ENCODE peak calls at places on chromosome 3, in seven cellular contexts. M, C, B, N, W, V and G are unnamed samples.
A peak's percentile ranks its signal among the peaks of the same experiment; 100 is the strongest.

GRCh38 chr3:185313693-185314246 is 49.2 kb upstream of the MAP3K13 start:
- DNase-seq in W (peak; percentile 50), M (no peak), N (no peak), C (no peak), B (no peak), V (no peak), G (no peak)

GRCh38 chr3:53806182-53807116 is 39.8 kb downstream of the CHDH start:
- DNase-seq in C (no peak), M (no peak), N (no peak), W (peak; percentile 55), B (no peak), V (no peak), G (no peak)

GRCh38 chr3:19903649-19904048 is 30.4 kb downstream of the EFHB start:
- DNase-seq in B (no peak), C (no peak), M (no peak), W (no peak), V (no peak), N (no peak), G (no peak)

GRCh38 chr3:128238100-128238459 is 84.8 kb downstream of the EEFSEC start:
- DNase-seq in V (no peak), B (no peak), C (no peak), W (no peak), M (no peak), N (no peak), G (no peak)

GRCh38 chr3:131907809-131908208 is 127.0 kb downstream of the CPNE4 start:
- DNase-seq in V (no peak), B (no peak), M (no peak), W (peak; percentile 35), N (no peak), C (no peak), G (no peak)

GRCh38 chr3:124879395-124879723 is 7.8 kb downstream of the ITGB5 start:
- DNase-seq in V (no peak), B (no peak), W (no peak), M (no peak), N (no peak), C (no peak), G (no peak)

GRCh38 chr3:9347887-9348286 is 15.0 kb upstream of the THUMPD3 start:
- DNase-seq in N (no peak), W (peak; percentile 41), M (no peak), B (peak; percentile 42), C (no peak), V (no peak), G (no peak)

GRCh38 chr3:73094127-73094526 is 32.7 kb downstream of the EBLN2 start:
- DNase-seq in M (no peak), W (no peak), C (no peak), B (no peak), V (peak; percentile 50), N (no peak), G (peak; percentile 60)

GRCh38 chr3:133882986-133883586 is 12.6 kb downstream of the RAB6B start:
- DNase-seq in C (no peak), M (peak; percentile 17), N (no peak), V (no peak), B (no peak), W (no peak), G (no peak)

GRCh38 chr3:42489116-42489936 is 13.1 kb upstream of the VIPR1 start:
- DNase-seq in V (no peak), C (no peak), N (no peak), B (no peak), W (no peak), M (peak; percentile 3), G (no peak)

GRCh38 chr3:107368999-107369398 is 8.2 kb upstream of the CCDC54 start:
- DNase-seq in W (no peak), C (no peak), V (no peak), N (no peak), B (no peak), M (no peak), G (no peak)

GRCh38 chr3:31384117-31384516 is 148.6 kb upstream of the STT3B start:
- DNase-seq in N (no peak), W (no peak), M (no peak), C (no peak), V (no peak), B (no peak), G (no peak)

GRCh38 chr3:46710671-46711295 is 6.9 kb downstream of the PRSS50 start:
- DNase-seq in B (peak; percentile 16), N (peak; percentile 7), C (no peak), M (no peak), W (no peak), V (no peak), G (no peak)

GRCh38 chr3:31908391-31909097 is 72.5 kb downstream of the OSBPL10 start:
- DNase-seq in B (no peak), M (no peak), C (no peak), W (no peak), V (no peak), N (no peak), G (no peak)

GRCh38 chr3:182182531-182182968 is 470.8 kb downstream of the SOX2 start:
- DNase-seq in C (no peak), N (no peak), V (no peak), W (no peak), B (no peak), M (no peak), G (peak; percentile 33)

GRCh38 chr3:133973249-133973980 is 56.3 kb downstream of the SLCO2A1 start:
- DNase-seq in B (no peak), W (peak; percentile 27), V (no peak), C (no peak), M (no peak), N (no peak), G (no peak)

GRCh38 chr3:4071481-4072184 is 231.5 kb upstream of the SETMAR start:
- DNase-seq in M (no peak), V (peak; percentile 88), C (peak; percentile 24), N (peak; percentile 62), W (no peak), B (no peak), G (peak; percentile 44)

GRCh38 chr3:108388136-108389132 is 92.1 kb downstream of the HHLA2 start:
- DNase-seq in C (no peak), B (no peak), W (no peak), N (no peak), V (no peak), M (peak; percentile 31), G (no peak)

GRCh38 chr3:64188810-64189560 is 36.3 kb downstream of the PRICKLE2 start:
- DNase-seq in M (no peak), N (no peak), B (peak; percentile 43), V (peak; percentile 68), W (peak; percentile 90), C (no peak), G (peak; percentile 80)

GRCh38 chr3:125055165-125055912 is 458 bp downstream of the HEG1 start:
- DNase-seq in N (no peak), B (peak; percentile 67), V (no peak), C (no peak), W (peak; percentile 22), M (peak; percentile 69), G (no peak)

GRCh38 chr3:54530091-54530490 is 397.8 kb downstream of the LRTM1 start:
- DNase-seq in W (no peak), B (no peak), C (no peak), M (no peak), N (no peak), V (no peak), G (no peak)

GRCh38 chr3:103218146-103218545 is 783.3 kb downstream of the ZPLD1 start:
- DNase-seq in C (no peak), M (peak; percentile 64), B (no peak), W (no peak), N (no peak), V (no peak), G (no peak)

GRCh38 chr3:173685471-173685870 is 287.9 kb downstream of the NLGN1 start:
- DNase-seq in N (no peak), W (no peak), V (no peak), B (no peak), M (no peak), C (no peak), G (no peak)

GRCh38 chr3:10194328-10195071 is 29.8 kb downstream of the IRAK2 start:
- DNase-seq in C (peak; percentile 77), V (no peak), W (no peak), N (no peak), B (no peak), M (peak; percentile 65), G (no peak)

GRCh38 chr3:87810427-87810826 is 248.4 kb downstream of the CGGBP1 start:
- DNase-seq in V (no peak), M (no peak), B (no peak), W (no peak), C (no peak), N (no peak), G (no peak)